ENCODE peak calls at places on chromosomes 2 and 18, in six cellular contexts. One of them, this sample, is unnamed.

GRCh38 chr18:52283927-52284326 is 56.1 kb upstream of the DCC start:
- DNase-seq in heart left ventricle: no peak
- DNase-seq in fibroblast of lung: no peak
- DNase-seq in Peyer's patch: no peak
- DNase-seq in uterus: no peak
- DNase-seq in BE2C: no peak
- DNase-seq in this sample: no peak

GRCh38 chr2:179768765-179769164 is 92.6 kb downstream of the ZNF385B start:
- DNase-seq in heart left ventricle: no peak
- DNase-seq in fibroblast of lung: peak; percentile 46
- DNase-seq in Peyer's patch: no peak
- DNase-seq in uterus: no peak
- DNase-seq in BE2C: no peak
- DNase-seq in this sample: no peak

GRCh38 chr2:12057436-12058166 is 311.2 kb downstream of the LPIN1 start:
- DNase-seq in heart left ventricle: peak; percentile 35
- DNase-seq in fibroblast of lung: peak; percentile 18
- DNase-seq in Peyer's patch: peak; percentile 70
- DNase-seq in uterus: peak; percentile 20
- DNase-seq in BE2C: no peak
- DNase-seq in this sample: peak; percentile 93

GRCh38 chr2:15792331-15792730 is 148.0 kb upstream of the MYCN start:
- DNase-seq in heart left ventricle: no peak
- DNase-seq in fibroblast of lung: no peak
- DNase-seq in Peyer's patch: no peak
- DNase-seq in uterus: no peak
- DNase-seq in BE2C: no peak
- DNase-seq in this sample: no peak

GRCh38 chr2:191217580-191217979 is 27.6 kb upstream of the MYO1B start:
- DNase-seq in heart left ventricle: no peak
- DNase-seq in fibroblast of lung: peak; percentile 39
- DNase-seq in Peyer's patch: no peak
- DNase-seq in uterus: no peak
- DNase-seq in BE2C: no peak
- DNase-seq in this sample: peak; percentile 23

GRCh38 chr2:118122768-118123335 is 34.6 kb downstream of the INSIG2 start:
- DNase-seq in heart left ventricle: no peak
- DNase-seq in fibroblast of lung: no peak
- DNase-seq in Peyer's patch: no peak
- DNase-seq in uterus: no peak
- DNase-seq in BE2C: no peak
- DNase-seq in this sample: no peak

GRCh38 chr2:171723724-171724683 is 36.7 kb downstream of the DYNC1I2 start:
- DNase-seq in heart left ventricle: no peak
- DNase-seq in fibroblast of lung: peak; percentile 23
- DNase-seq in Peyer's patch: no peak
- DNase-seq in uterus: no peak
- DNase-seq in BE2C: peak; percentile 18
- DNase-seq in this sample: peak; percentile 96

GRCh38 chr2:25340340-25340886 is 1.3 kb downstream of the DNMT3A start:
- DNase-seq in heart left ventricle: peak; percentile 73
- DNase-seq in fibroblast of lung: no peak
- DNase-seq in Peyer's patch: no peak
- DNase-seq in uterus: peak; percentile 42
- DNase-seq in BE2C: peak; percentile 64
- DNase-seq in this sample: peak; percentile 41

GRCh38 chr2:119649364-119649917 is 29.6 kb upstream of the TMEM177 start:
- DNase-seq in heart left ventricle: no peak
- DNase-seq in fibroblast of lung: peak; percentile 52
- DNase-seq in Peyer's patch: no peak
- DNase-seq in uterus: no peak
- DNase-seq in BE2C: no peak
- DNase-seq in this sample: no peak

GRCh38 chr2:232528746-232529445 is 2.9 kb downstream of the CHRND start:
- DNase-seq in heart left ventricle: peak; percentile 16
- DNase-seq in fibroblast of lung: no peak
- DNase-seq in Peyer's patch: no peak
- DNase-seq in uterus: no peak
- DNase-seq in BE2C: no peak
- DNase-seq in this sample: no peak

GRCh38 chr2:43410055-43410604 is 183.7 kb upstream of the ZFP36L2 start:
- DNase-seq in heart left ventricle: no peak
- DNase-seq in fibroblast of lung: no peak
- DNase-seq in Peyer's patch: no peak
- DNase-seq in uterus: no peak
- DNase-seq in BE2C: no peak
- DNase-seq in this sample: no peak

GRCh38 chr2:202038471-202039277 is 5.0 kb downstream of the FZD7 start:
- DNase-seq in heart left ventricle: peak; percentile 63
- DNase-seq in fibroblast of lung: peak; percentile 46
- DNase-seq in Peyer's patch: no peak
- DNase-seq in uterus: no peak
- DNase-seq in BE2C: no peak
- DNase-seq in this sample: no peak

GRCh38 chr2:128172191-128172590 is 81.2 kb downstream of the UGGT1 start:
- DNase-seq in heart left ventricle: no peak
- DNase-seq in fibroblast of lung: peak; percentile 23
- DNase-seq in Peyer's patch: no peak
- DNase-seq in uterus: no peak
- DNase-seq in BE2C: no peak
- DNase-seq in this sample: no peak

GRCh38 chr18:55213586-55213985 is 254.3 kb upstream of the CCDC68 start:
- DNase-seq in heart left ventricle: no peak
- DNase-seq in fibroblast of lung: no peak
- DNase-seq in Peyer's patch: no peak
- DNase-seq in uterus: no peak
- DNase-seq in BE2C: no peak
- DNase-seq in this sample: no peak

GRCh38 chr18:8783994-8784530 is 78.7 kb downstream of the MTCL1 start:
- DNase-seq in heart left ventricle: no peak
- DNase-seq in fibroblast of lung: no peak
- DNase-seq in Peyer's patch: no peak
- DNase-seq in uterus: no peak
- DNase-seq in BE2C: no peak
- DNase-seq in this sample: no peak

GRCh38 chr2:113858764-113859163 is 31.1 kb upstream of the ACTR3 start:
- DNase-seq in heart left ventricle: no peak
- DNase-seq in fibroblast of lung: peak; percentile 84
- DNase-seq in Peyer's patch: no peak
- DNase-seq in uterus: no peak
- DNase-seq in BE2C: no peak
- DNase-seq in this sample: peak; percentile 25

GRCh38 chr2:39521876-39522517 is 84.9 kb upstream of the MAP4K3 start:
- DNase-seq in heart left ventricle: no peak
- DNase-seq in fibroblast of lung: no peak
- DNase-seq in Peyer's patch: no peak
- DNase-seq in uterus: no peak
- DNase-seq in BE2C: no peak
- DNase-seq in this sample: no peak

GRCh38 chr18:54983041-54983686 is 23.9 kb upstream of the CCDC68 start:
- DNase-seq in heart left ventricle: no peak
- DNase-seq in fibroblast of lung: peak; percentile 84
- DNase-seq in Peyer's patch: no peak
- DNase-seq in uterus: no peak
- DNase-seq in BE2C: no peak
- DNase-seq in this sample: peak; percentile 75

GRCh38 chr2:181573140-181573736 is 83.7 kb downstream of the CERKL start:
- DNase-seq in heart left ventricle: no peak
- DNase-seq in fibroblast of lung: peak; percentile 63
- DNase-seq in Peyer's patch: no peak
- DNase-seq in uterus: no peak
- DNase-seq in BE2C: no peak
- DNase-seq in this sample: peak; percentile 53

GRCh38 chr2:26088038-26088643 is 54.3 kb downstream of the RAB10 start:
- DNase-seq in heart left ventricle: no peak
- DNase-seq in fibroblast of lung: peak; percentile 50
- DNase-seq in Peyer's patch: no peak
- DNase-seq in uterus: no peak
- DNase-seq in BE2C: peak; percentile 14
- DNase-seq in this sample: peak; percentile 55

DNA sequence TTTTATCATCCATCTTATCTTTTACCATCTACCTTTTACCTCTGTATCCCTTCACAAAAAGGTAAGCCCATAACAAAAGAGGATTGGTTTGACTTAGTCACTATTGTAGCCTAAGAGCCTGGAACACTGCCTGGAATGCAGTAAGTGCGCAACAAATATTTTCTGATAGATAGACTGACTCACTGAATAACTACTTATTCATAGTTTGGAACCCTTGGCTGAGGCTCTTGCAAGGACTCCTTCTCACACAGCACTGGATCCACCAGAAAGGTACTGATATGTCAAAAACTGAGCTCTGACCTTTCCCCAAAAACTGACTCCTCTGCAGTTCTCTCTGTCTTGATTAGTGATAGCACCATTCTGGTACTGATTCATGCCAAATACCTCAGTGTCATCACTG is 426.7 kb downstream of the SETBP1 start:
- DNase-seq in heart left ventricle: no peak
- DNase-seq in fibroblast of lung: peak; percentile 23
- DNase-seq in Peyer's patch: no peak
- DNase-seq in uterus: no peak
- DNase-seq in BE2C: no peak
- DNase-seq in this sample: no peak
- H3K4me1 ChIP-seq in heart left ventricle: peaks cover 4% of the 10 kb centered on the region
- H3K4me1 ChIP-seq in fibroblast of lung: peaks cover 4% of the 10 kb centered on the region
- H3K4me1 ChIP-seq in Peyer's patch: no peaks in the 10 kb centered on the region
- H3K4me1 ChIP-seq in uterus: no peaks in the 10 kb centered on the region
- H3K4me1 ChIP-seq in BE2C: no peaks in the 10 kb centered on the region
- H3K4me1 ChIP-seq in this sample: no peaks in the 10 kb centered on the region

DNA sequence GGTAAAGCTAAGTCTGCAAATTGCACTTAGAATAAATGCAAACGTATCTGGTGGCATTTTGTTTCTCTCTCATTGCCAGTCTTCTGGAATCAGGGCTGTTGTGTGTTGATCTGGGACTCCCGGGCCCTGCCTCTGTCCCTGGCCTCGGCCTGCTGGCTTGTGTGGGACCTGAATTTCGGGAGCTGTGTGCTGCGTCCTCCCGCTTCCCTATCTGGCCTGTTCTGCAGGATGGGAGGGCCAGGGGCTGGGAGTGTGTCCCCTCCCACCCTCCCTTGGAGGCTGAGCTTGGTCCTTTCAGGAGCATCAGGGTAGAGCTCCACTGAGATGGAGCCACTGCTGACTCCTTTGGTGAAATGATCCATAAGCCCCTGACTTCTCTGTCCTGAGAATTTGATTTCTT is 118.5 kb downstream of the ACKR3 start:
- DNase-seq in heart left ventricle: no peak
- DNase-seq in fibroblast of lung: no peak
- DNase-seq in Peyer's patch: no peak
- DNase-seq in uterus: no peak
- DNase-seq in BE2C: no peak
- DNase-seq in this sample: no peak
- H3K4me3 ChIP-seq in heart left ventricle: no peak overlapping the region
- H3K4me3 ChIP-seq in fibroblast of lung: no peak overlapping the region
- H3K4me3 ChIP-seq in Peyer's patch: no peak overlapping the region
- H3K4me3 ChIP-seq in uterus: no peak overlapping the region
- H3K4me3 ChIP-seq in BE2C: no peak overlapping the region
- H3K4me3 ChIP-seq in this sample: no peak overlapping the region

DNA sequence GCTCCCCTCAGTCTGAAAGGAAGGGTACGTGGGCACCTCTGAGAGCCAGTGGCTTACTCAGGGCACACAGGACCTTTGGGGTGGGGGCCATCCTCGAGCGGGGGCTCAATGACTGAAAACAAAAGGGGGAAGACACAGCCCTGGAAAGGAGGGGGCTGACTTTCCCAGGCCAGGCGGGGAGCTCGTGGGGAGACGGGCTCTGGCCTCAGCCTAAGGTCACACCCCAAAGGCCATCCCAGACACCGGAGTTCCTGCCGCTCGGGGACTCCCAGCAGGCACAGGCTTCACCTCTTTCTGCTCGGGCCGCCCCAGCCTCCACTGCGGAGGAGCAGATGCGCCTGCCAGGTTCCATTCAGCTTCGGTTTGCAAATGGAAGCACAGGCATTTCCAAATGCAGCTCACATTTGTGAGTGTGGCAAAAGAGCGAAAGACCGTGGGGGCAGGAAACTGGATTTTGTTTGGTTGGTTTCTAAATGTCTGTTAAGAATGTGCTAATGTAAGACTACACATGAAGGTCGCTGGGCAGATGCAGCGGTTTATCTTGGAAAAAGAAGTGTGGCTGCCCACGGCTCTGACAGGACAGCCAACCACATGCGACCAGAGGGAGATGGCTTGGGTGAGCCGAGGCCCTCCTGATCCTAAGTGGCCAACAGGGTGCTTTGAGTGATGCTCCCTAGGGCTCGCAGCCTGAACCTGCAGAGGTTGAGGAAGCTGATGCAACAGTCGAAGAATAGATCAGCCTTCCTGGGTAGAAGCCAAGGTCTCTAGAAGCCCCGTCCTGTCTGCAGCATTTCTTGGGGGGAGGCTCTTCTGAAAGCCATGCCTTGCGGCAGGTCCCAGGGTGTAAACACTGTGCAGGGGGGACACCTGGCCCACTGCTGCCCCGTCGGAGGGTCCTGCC is 136.6 kb downstream of the HDAC4 start:
- DNase-seq in heart left ventricle: peak; percentile 35
- DNase-seq in fibroblast of lung: peak; percentile 77
- DNase-seq in Peyer's patch: peak; percentile 18
- DNase-seq in uterus: no peak
- DNase-seq in BE2C: no peak
- DNase-seq in this sample: peak; percentile 73
- H3K4me1 ChIP-seq in heart left ventricle: peaks cover 57% of the 10 kb centered on the region
- H3K4me1 ChIP-seq in fibroblast of lung: peaks cover 29% of the 10 kb centered on the region
- H3K4me1 ChIP-seq in Peyer's patch: peaks cover 22% of the 10 kb centered on the region
- H3K4me1 ChIP-seq in uterus: peaks cover 3% of the 10 kb centered on the region
- H3K4me1 ChIP-seq in BE2C: peaks cover 28% of the 10 kb centered on the region
- H3K4me1 ChIP-seq in this sample: peaks cover 63% of the 10 kb centered on the region

GRCh38 chr18:58400337-58400885 is 228.5 kb downstream of the ALPK2 start:
- DNase-seq in heart left ventricle: no peak
- DNase-seq in fibroblast of lung: peak; percentile 38
- DNase-seq in Peyer's patch: no peak
- DNase-seq in uterus: no peak
- DNase-seq in BE2C: no peak
- DNase-seq in this sample: peak; percentile 7

GRCh38 chr18:58398648-58399398 is 230.1 kb downstream of the ALPK2 start:
- DNase-seq in heart left ventricle: no peak
- DNase-seq in fibroblast of lung: no peak
- DNase-seq in Peyer's patch: no peak
- DNase-seq in uterus: no peak
- DNase-seq in BE2C: no peak
- DNase-seq in this sample: no peak

GRCh38 chr18:58402951-58403702 is 225.8 kb downstream of the ALPK2 start:
- DNase-seq in heart left ventricle: no peak
- DNase-seq in fibroblast of lung: no peak
- DNase-seq in Peyer's patch: no peak
- DNase-seq in uterus: no peak
- DNase-seq in BE2C: no peak
- DNase-seq in this sample: no peak

GRCh38 chr18:58402247-58402646 is 226.6 kb downstream of the ALPK2 start:
- DNase-seq in heart left ventricle: no peak
- DNase-seq in fibroblast of lung: peak; percentile 83
- DNase-seq in Peyer's patch: no peak
- DNase-seq in uterus: no peak
- DNase-seq in BE2C: peak; percentile 16
- DNase-seq in this sample: no peak

DNA sequence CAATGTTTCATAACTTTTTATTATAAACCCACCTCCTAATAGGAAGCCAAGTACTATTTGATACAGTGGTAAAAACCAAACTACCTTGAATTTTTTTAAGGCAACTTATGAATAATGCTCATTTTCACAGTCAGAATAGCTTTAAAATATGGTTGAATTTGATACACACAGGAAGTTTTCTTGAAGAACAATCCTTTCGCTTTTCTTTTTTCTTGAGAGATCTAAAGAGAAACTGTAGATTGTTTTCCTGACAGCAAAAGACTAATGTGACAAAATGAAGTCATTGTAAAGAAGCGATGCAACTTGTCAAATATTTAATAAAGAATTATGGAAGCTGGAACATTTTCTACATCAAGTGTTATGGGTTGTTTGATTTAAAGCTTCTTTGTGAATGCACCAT is 227.7 kb downstream of the ALPK2 start:
- DNase-seq in heart left ventricle: no peak
- DNase-seq in fibroblast of lung: no peak
- DNase-seq in Peyer's patch: no peak
- DNase-seq in uterus: no peak
- DNase-seq in BE2C: no peak
- DNase-seq in this sample: no peak
- H3K4me3 ChIP-seq in heart left ventricle: no peak overlapping the region
- H3K4me3 ChIP-seq in fibroblast of lung: no peak overlapping the region
- H3K4me3 ChIP-seq in Peyer's patch: no peak overlapping the region
- H3K4me3 ChIP-seq in uterus: no peak overlapping the region
- H3K4me3 ChIP-seq in BE2C: no peak overlapping the region
- H3K4me3 ChIP-seq in this sample: no peak overlapping the region

This sample was measured in A673.